ENCODE peak calls at places on chromosomes 5 and 9, in four cellular contexts. N is IMR-90, U is HCT116, M is GM12892. R is an unnamed sample.
A peak's percentile ranks its signal among the peaks of the same experiment; 100 is the strongest.

GRCh38 chr9:96663506-96664120 is 8.5 kb upstream of the PRXL2C start:
- DNase-seq in U (no peak), N (peak; percentile 45), M (no peak), R (no peak)

GRCh38 chr9:87223397-87224246 is 274.0 kb upstream of the DAPK1 start:
- DNase-seq in N (peak; percentile 33), U (no peak), M (no peak), R (no peak)

GRCh38 chr9:20662156-20662555 is 21.9 kb upstream of the FOCAD start:
- DNase-seq in U (no peak), M (no peak), N (no peak), R (no peak)

GRCh38 chr5:57676228-57677098 is 193.9 kb upstream of the ACTBL2 start:
- DNase-seq in U (no peak), N (peak; percentile 76), M (no peak), R (no peak)

GRCh38 chr9:81557957-81558791 is 131.2 kb downstream of the TLE1 start:
- DNase-seq in N (peak; percentile 88), U (no peak), M (no peak), R (no peak)

GRCh38 chr9:22129134-22129533 is 120.0 kb upstream of the CDKN2B start:
- DNase-seq in M (no peak), U (no peak), N (no peak), R (no peak)

GRCh38 chr5:67720162-67720772 is 495.3 kb upstream of the PIK3R1 start:
- DNase-seq in N (no peak), M (no peak), U (no peak), R (no peak)

GRCh38 chr5:143372187-143372829 is 31.2 kb downstream of the NR3C1 start:
- DNase-seq in M (no peak), U (no peak), N (peak; percentile 42), R (no peak)

GRCh38 chr5:17833336-17833735 is 199.1 kb downstream of the TAF11L14 start:
- DNase-seq in U (no peak), N (peak; percentile 8), M (no peak), R (no peak)

GRCh38 chr5:417765-418559 is 25.0 kb upstream of the EXOC3 start:
- DNase-seq in U (no peak), M (no peak), N (no peak), R (no peak)

GRCh38 chr5:134079748-134080581 is 34.5 kb upstream of the TCF7 start:
- DNase-seq in N (no peak), U (no peak), M (no peak), R (no peak)

GRCh38 chr9:24616858-24617257 is 71.2 kb upstream of the IZUMO3 start:
- DNase-seq in N (no peak), U (no peak), M (no peak), R (no peak)

GRCh38 chr9:128455849-128456612 is at the start of gene ODF2:
- DNase-seq in M (peak; percentile 99), U (peak; percentile 87), N (peak; percentile 92), R (peak; percentile 88)

DNA sequence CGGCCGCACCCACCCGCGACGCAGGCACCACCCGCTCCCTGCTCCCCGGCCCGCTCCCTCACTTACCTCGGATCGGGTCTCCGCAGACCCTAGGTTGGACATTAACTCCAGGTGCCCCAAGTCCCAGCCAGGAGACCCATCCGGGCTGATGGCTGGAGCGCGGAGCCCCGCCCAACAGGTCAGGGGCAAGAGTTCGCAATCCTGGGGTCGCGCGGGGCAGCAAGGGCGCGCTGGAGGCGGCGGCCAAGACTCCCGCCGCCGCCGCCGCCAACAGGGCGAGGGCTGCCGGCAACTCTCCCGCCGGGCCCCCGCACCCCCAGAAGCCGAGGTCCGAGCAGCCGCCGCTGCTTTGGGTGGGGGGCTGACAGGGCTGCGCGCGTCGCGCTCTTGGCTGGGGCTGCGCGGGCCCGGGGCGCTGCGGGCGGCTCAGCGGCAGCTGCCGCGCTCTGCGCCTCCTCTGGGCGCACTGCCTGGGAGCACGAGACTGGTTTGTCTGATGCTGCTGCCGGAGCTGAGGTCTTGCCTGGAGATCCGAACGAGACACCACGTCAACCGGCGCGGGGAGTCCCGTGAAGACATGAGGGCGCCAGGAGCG is 303 bp downstream of the GDNF start:
- DNase-seq in N (peak; percentile 73), M (peak; percentile 31), U (no peak), R (no peak)
- TF ChIP-seq POLR2A in N (no peak), M (no peak), U (no peak), R (no peak)

DNA sequence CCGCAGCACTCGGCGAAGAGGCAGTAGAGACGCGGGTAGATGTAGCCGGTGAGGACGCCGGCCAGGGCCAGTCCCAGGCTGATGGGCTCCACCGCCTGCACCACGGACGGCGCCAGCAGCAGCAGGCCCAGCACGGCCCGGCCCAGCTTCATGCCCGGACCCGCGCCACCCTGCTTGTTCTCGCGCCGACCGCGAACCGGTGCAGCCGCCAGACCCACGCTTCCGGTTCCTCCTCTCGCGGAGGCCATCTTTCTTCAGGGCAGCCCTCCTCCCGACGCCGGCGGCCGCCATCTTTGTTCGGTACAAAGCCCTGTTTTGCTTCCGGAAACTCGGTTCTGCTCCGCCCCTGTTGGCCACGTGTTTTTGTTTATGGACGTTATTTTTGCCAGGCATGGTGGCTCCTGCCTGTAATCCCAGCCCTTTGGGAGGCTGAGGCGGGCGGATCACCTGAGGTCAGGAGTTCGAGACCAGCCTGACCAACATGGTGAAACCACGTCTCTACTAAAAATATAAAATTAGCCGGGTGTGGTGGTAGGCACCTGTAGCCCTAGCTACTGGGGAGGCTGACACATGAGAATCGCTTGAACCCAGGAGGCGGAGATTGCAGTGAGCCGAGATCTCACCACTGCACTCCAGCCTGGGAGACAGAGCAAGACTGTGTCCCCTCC is at the start of gene TOR1A:
- DNase-seq in U (peak; percentile 94), M (peak; percentile 90), N (peak; percentile 92), R (peak; percentile 74)
- TF ChIP-seq POLR2A in U (peak; percentile 84), M (peak; percentile 93), N (peak; percentile 74), R (peak; percentile 45)

GRCh38 chr5:172110260-172110815 is 77.7 kb downstream of the STK10 start:
- DNase-seq in U (no peak), M (no peak), N (no peak), R (no peak)

GRCh38 chr5:172109749-172110148 is 78.3 kb downstream of the STK10 start:
- DNase-seq in U (no peak), N (no peak), M (no peak), R (no peak)

GRCh38 chr5:172113036-172113435 is 75.0 kb downstream of the STK10 start:
- DNase-seq in U (no peak), N (no peak), M (no peak), R (no peak)

GRCh38 chr5:172107606-172108005 is 80.4 kb downstream of the STK10 start:
- DNase-seq in N (peak; percentile 84), M (no peak), U (no peak), R (no peak)

GRCh38 chr5:172110921-172111873 is 76.8 kb downstream of the STK10 start:
- DNase-seq in U (no peak), M (peak; percentile 73), N (peak; percentile 56), R (peak; percentile 38)
- TF ChIP-seq POLR2A in U (no peak), M (peak; percentile 69), N (no peak), R (no peak)

DNA sequence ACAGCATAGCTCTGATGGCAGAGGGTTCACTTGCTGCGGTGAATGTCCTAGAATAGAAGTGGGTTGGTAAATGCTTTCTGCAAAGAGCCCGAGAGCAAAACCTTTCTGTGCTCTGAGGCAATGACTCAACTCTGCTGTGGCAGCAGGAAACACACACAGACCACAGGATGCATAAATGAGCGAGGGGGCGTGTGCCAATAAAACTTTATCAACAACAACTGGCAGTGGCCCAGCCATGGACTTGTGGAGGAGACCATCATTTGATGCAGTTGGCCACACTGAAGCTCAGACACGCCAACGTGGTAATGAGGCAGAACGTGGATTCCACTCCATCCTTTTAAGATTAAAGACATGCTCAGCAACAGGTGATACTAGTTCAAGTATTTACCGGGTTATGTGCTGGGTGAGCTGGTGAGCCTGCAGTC is 6.8 kb downstream of the MRPL36 start:
- DNase-seq in M (peak; percentile 70), U (no peak), N (peak; percentile 92), R (no peak)
- TF ChIP-seq POLR2A in M (peak; percentile 11), U (no peak), N (no peak), R (no peak)

DNA sequence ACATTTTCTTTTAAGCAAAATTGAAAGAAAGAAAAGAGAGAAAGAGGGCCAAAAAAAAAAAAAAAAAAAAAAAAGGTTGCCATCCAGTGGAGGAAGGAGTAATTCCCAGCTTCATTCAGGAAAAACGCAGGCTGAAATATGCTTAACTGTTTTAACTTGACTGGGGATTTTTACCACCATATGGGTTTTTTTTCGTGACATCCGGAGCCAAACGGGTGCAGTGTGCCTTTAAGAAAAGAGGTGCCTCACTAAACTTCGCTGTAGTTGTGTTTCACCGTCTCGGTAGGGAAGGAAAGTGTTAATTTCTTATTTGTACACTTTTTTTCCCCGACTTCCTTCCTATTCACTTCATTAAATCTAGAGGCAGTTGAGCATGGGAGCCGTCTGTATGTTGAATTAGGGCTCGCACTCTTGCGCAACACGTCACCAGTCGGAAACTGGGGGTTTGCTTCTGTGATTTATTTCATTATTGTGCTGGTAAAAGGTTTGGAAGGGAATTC is 143.0 kb downstream of the SMARCA2 start:
- DNase-seq in M (no peak), N (peak; percentile 67), U (no peak), R (no peak)
- TF ChIP-seq POLR2A in M (no peak), N (no peak), U (no peak), R (no peak)

GRCh38 chr9:134014946-134015345 is 10.3 kb upstream of the BRD3OS start:
- DNase-seq in M (no peak), U (no peak), N (no peak), R (no peak)
- TF ChIP-seq POLR2A in M (no peak), U (no peak), N (no peak), R (no peak)

R was measured in esophagus squamous epithelium.